ENCODE peak calls at places on chromosome 20, in four cellular contexts. M is anterior cingulate cortex, W is heart right ventricle, J is NCI-H2171. I is an unnamed sample.

GRCh38 chr20:24337074-24337473 is 132.4 kb upstream of the SYNDIG1 start:
- DNase-seq in M (no peak), W (no peak), J (no peak), I (peak; percentile 13)

GRCh38 chr20:881051-881820 is 34.9 kb downstream of the ANGPT4 start:
- DNase-seq in M (no peak), W (no peak), J (no peak), I (no peak)

GRCh38 chr20:32482251-32483220 is 102.6 kb downstream of the NOL4L start:
- DNase-seq in M (no peak), W (peak; percentile 60), J (no peak), I (no peak)

GRCh38 chr20:57909763-57910331 is 200.0 kb upstream of the PMEPA1 start:
- DNase-seq in M (no peak), W (no peak), J (no peak), I (no peak)

GRCh38 chr20:5540091-5540490 is 210.1 kb upstream of the SHLD1 start:
- DNase-seq in M (no peak), W (no peak), J (no peak), I (no peak)

GRCh38 chr20:1721687-1722512 is 64.3 kb upstream of the SIRPG start:
- DNase-seq in M (no peak), W (no peak), J (no peak), I (no peak)

GRCh38 chr20:39605908-39606307 is 643.8 kb downstream of the DHX35 start:
- DNase-seq in M (no peak), W (no peak), J (no peak), I (no peak)

GRCh38 chr20:32626859-32627636 is 41.9 kb upstream of the NOL4L start:
- DNase-seq in M (peak; percentile 70), W (no peak), J (peak; percentile 78), I (no peak)

GRCh38 chr20:61936701-61937131 is 129.0 kb downstream of the TAF4 start:
- DNase-seq in M (no peak), W (no peak), J (no peak), I (no peak)

GRCh38 chr20:32535953-32536823 is 48.9 kb downstream of the NOL4L start:
- DNase-seq in M (peak; percentile 53), W (peak; percentile 48), J (peak; percentile 98), I (no peak)

GRCh38 chr20:32763202-32763999 is 1.2 kb downstream of the DNMT3B start:
- DNase-seq in M (no peak), W (peak; percentile 14), J (no peak), I (no peak)

GRCh38 chr20:3093861-3094361 is 9.4 kb upstream of the AVP start:
- DNase-seq in M (no peak), W (no peak), J (no peak), I (no peak)

GRCh38 chr20:61636531-61637116 is 384.6 kb downstream of the CDH4 start:
- DNase-seq in M (no peak), W (no peak), J (no peak), I (no peak)

GRCh38 chr20:2101057-2101934 is at the start of gene STK35:
- DNase-seq in M (no peak), W (peak; percentile 85), J (peak; percentile 89), I (no peak)

GRCh38 chr20:38355161-38356012 is 9.1 kb downstream of the LBP start:
- DNase-seq in M (peak; percentile 71), W (no peak), J (no peak), I (no peak)

GRCh38 chr20:51447097-51447764 is 95.3 kb downstream of the NFATC2 start:
- DNase-seq in M (peak; percentile 34), W (no peak), J (no peak), I (peak; percentile 91)

GRCh38 chr20:40223818-40224217 is 465.2 kb downstream of the MAFB start:
- DNase-seq in M (no peak), W (no peak), J (no peak), I (no peak)

GRCh38 chr20:19244291-19244690 is 31.8 kb downstream of the SLC24A3 start:
- DNase-seq in M (no peak), W (no peak), J (no peak), I (no peak)

GRCh38 chr20:21715193-21715881 is 9.9 kb downstream of the PAX1 start:
- DNase-seq in M (no peak), W (no peak), J (no peak), I (no peak)

GRCh38 chr20:61587036-61587435 is 335.0 kb downstream of the CDH4 start:
- DNase-seq in M (no peak), W (no peak), J (no peak), I (no peak)

GRCh38 chr20:19012671-19013070 is 199.1 kb downstream of the SCP2D1 start:
- DNase-seq in M (no peak), W (no peak), J (no peak), I (no peak)

GRCh38 chr20:48933017-48933766 is 11.7 kb downstream of the ARFGEF2 start:
- DNase-seq in M (no peak), W (no peak), J (peak; percentile 97), I (no peak)

GRCh38 chr20:56234110-56234509 is 14.4 kb upstream of the MC3R start:
- DNase-seq in M (no peak), W (no peak), J (no peak), I (no peak)

GRCh38 chr20:3739054-3739925 is 6.8 kb downstream of the HSPA12B start:
- DNase-seq in M (no peak), W (peak; percentile 62), J (no peak), I (no peak)

I was measured in AG04450.